ENCODE peak calls at places on chromosome 22, in nine cellular contexts. J is Panc1, M is sigmoid colon, A is spleen, W is GM12891, K is endothelial cell of umbilical vein, Z is breast epithelium, N is HepG2, E is GM12892. R is an unnamed sample.

GRCh38 chr22:24011735-24012068 is 598 bp downstream of the CABIN1 start:
- DNase-seq in J (no peak), M (no peak), A (no peak), W (no peak), K (no peak), Z (no peak), N (no peak), E (no peak), R (no peak)

GRCh38 chr22:22201185-22201924 is 43.2 kb upstream of the VPREB1 start:
- DNase-seq in J (no peak), M (peak), A (peak), W (peak), K (peak), Z (peak), N (peak), E (peak), R (no peak)

GRCh38 chr22:38700271-38700788 is 413 bp downstream of the JOSD1 start:
- DNase-seq in J (no peak), M (peak), A (peak), W (no peak), K (no peak), Z (peak), N (peak), E (no peak), R (peak)

GRCh38 chr22:30893434-30894370 is 74.9 kb downstream of the MORC2 start:
- DNase-seq in J (no peak), M (no peak), A (peak), W (no peak), K (no peak), Z (no peak), N (no peak), E (no peak), R (no peak)

GRCh38 chr22:39184586-39185577 is 32.4 kb upstream of the CBX7 start:
- DNase-seq in J (no peak), M (peak), A (peak), W (no peak), K (no peak), Z (peak), N (no peak), E (no peak), R (no peak)

GRCh38 chr22:28410050-28410816 is 269.4 kb downstream of the TTC28 start:
- DNase-seq in J (no peak), M (no peak), A (no peak), W (no peak), K (peak), Z (no peak), N (no peak), E (no peak), R (no peak)

GRCh38 chr22:24146190-24146616 is 35.1 kb upstream of the SUSD2 start:
- DNase-seq in J (no peak), M (peak), A (peak), W (peak), K (no peak), Z (no peak), N (peak), E (peak), R (peak)

GRCh38 chr22:17119481-17120202 is 1.5 kb downstream of the TMEM121B start:
- DNase-seq in J (no peak), M (no peak), A (peak), W (no peak), K (no peak), Z (no peak), N (no peak), E (no peak), R (no peak)

GRCh38 chr22:44550666-44551491 is 52.8 kb upstream of the RTL6 start:
- DNase-seq in J (peak), M (peak), A (no peak), W (no peak), K (peak), Z (no peak), N (no peak), E (no peak), R (peak)

GRCh38 chr22:27170491-27170890 is 513.1 kb downstream of the MIAT start:
- DNase-seq in J (no peak), M (peak), A (no peak), W (no peak), K (peak), Z (no peak), N (no peak), E (no peak), R (no peak)

GRCh38 chr22:30474683-30475424 is 3.0 kb upstream of the SEC14L3 start:
- DNase-seq in J (no peak), M (no peak), A (no peak), W (no peak), K (no peak), Z (no peak), N (no peak), E (no peak), R (no peak)

GRCh38 chr22:43197271-43197941 is 10.5 kb upstream of the TTLL12 start:
- DNase-seq in J (no peak), M (no peak), A (no peak), W (no peak), K (no peak), Z (no peak), N (no peak), E (no peak), R (no peak)

GRCh38 chr22:37340331-37341262 is 58.3 kb downstream of the CYTH4 start:
- DNase-seq in J (no peak), M (no peak), A (no peak), W (no peak), K (no peak), Z (no peak), N (no peak), E (no peak), R (no peak)

GRCh38 chr22:23281406-23282088 is 101.2 kb downstream of the BCR start:
- DNase-seq in J (peak), M (peak), A (peak), W (peak), K (peak), Z (peak), N (peak), E (peak), R (peak)

GRCh38 chr22:22362311-22362710 is 117.7 kb downstream of the VPREB1 start:
- DNase-seq in J (no peak), M (no peak), A (no peak), W (no peak), K (no peak), Z (no peak), N (no peak), E (no peak), R (no peak)

GRCh38 chr22:22210375-22210774 is 34.2 kb upstream of the VPREB1 start:
- DNase-seq in J (peak), M (no peak), A (no peak), W (no peak), K (peak), Z (no peak), N (no peak), E (no peak), R (no peak)

GRCh38 chr22:44206696-44207095 is 26.0 kb downstream of the PARVG start:
- DNase-seq in J (no peak), M (peak), A (no peak), W (no peak), K (no peak), Z (peak), N (no peak), E (no peak), R (no peak)

GRCh38 chr22:44665115-44665514 is 36.9 kb upstream of the PRR5 start:
- DNase-seq in J (no peak), M (peak), A (no peak), W (no peak), K (no peak), Z (no peak), N (no peak), E (no peak), R (peak)

GRCh38 chr22:22085702-22086500 is 103.3 kb upstream of the TOP3B start:
- DNase-seq in J (no peak), M (no peak), A (no peak), W (no peak), K (no peak), Z (no peak), N (no peak), E (no peak), R (no peak)

GRCh38 chr22:23144432-23144831 is 845 bp upstream of the RAB36 start:
- DNase-seq in J (no peak), M (no peak), A (peak), W (no peak), K (no peak), Z (no peak), N (no peak), E (no peak), R (no peak)

GRCh38 chr22:38089474-38089851 is 5.5 kb upstream of the SLC16A8 start:
- DNase-seq in J (no peak), M (no peak), A (no peak), W (no peak), K (no peak), Z (no peak), N (no peak), E (no peak), R (no peak)

GRCh38 chr22:17430298-17430900 is 61.1 kb downstream of the CECR2 start:
- DNase-seq in J (no peak), M (peak), A (no peak), W (no peak), K (no peak), Z (no peak), N (no peak), E (no peak), R (no peak)

GRCh38 chr22:40597541-40598453 is 38.7 kb downstream of the MRTFA start:
- DNase-seq in J (no peak), M (no peak), A (no peak), W (no peak), K (no peak), Z (no peak), N (no peak), E (no peak), R (no peak)

GRCh38 chr22:26835929-26836528 is 178.6 kb downstream of the MIAT start:
- DNase-seq in J (peak), M (no peak), A (no peak), W (peak), K (peak), Z (no peak), N (peak), E (peak), R (peak)

GRCh38 chr22:27318516-27318915 is 483.0 kb downstream of the MN1 start:
- DNase-seq in J (no peak), M (no peak), A (no peak), W (no peak), K (peak), Z (no peak), N (no peak), E (no peak), R (peak)

GRCh38 chr22:30857791-30858190 is 110.8 kb downstream of the MORC2 start:
- DNase-seq in J (no peak), M (no peak), A (no peak), W (no peak), K (no peak), Z (peak), N (no peak), E (no peak), R (no peak)

GRCh38 chr22:30868663-30869385 is 99.8 kb downstream of the MORC2 start:
- DNase-seq in J (no peak), M (peak), A (no peak), W (peak), K (peak), Z (peak), N (no peak), E (peak), R (no peak)

GRCh38 chr22:42431401-42432019 is 693 bp downstream of the NFAM1 start:
- DNase-seq in J (no peak), M (peak), A (no peak), W (no peak), K (no peak), Z (no peak), N (no peak), E (no peak), R (peak)

GRCh38 chr22:40679964-40680818 is 907 bp downstream of the MCHR1 start:
- DNase-seq in J (no peak), M (no peak), A (no peak), W (no peak), K (peak), Z (no peak), N (no peak), E (no peak), R (no peak)

GRCh38 chr22:28231423-28231822 is 312.4 kb upstream of the PITPNB start:
- DNase-seq in J (no peak), M (no peak), A (no peak), W (no peak), K (no peak), Z (no peak), N (peak), E (no peak), R (no peak)

GRCh38 chr22:17492247-17492646 is 71.1 kb upstream of the SLC25A18 start:
- DNase-seq in J (no peak), M (no peak), A (no peak), W (no peak), K (no peak), Z (no peak), N (no peak), E (no peak), R (no peak)

GRCh38 chr22:39815882-39816395 is 77.6 kb downstream of the ENTHD1 start:
- DNase-seq in J (no peak), M (no peak), A (no peak), W (no peak), K (no peak), Z (no peak), N (no peak), E (no peak), R (peak)

GRCh38 chr22:39315389-39315788 is 4.0 kb downstream of the RPL3 start:
- DNase-seq in J (no peak), M (no peak), A (no peak), W (no peak), K (peak), Z (no peak), N (no peak), E (no peak), R (no peak)

GRCh38 chr22:23289851-23290724 is 109.8 kb downstream of the BCR start:
- DNase-seq in J (peak), M (peak), A (no peak), W (peak), K (peak), Z (no peak), N (peak), E (peak), R (peak)

GRCh38 chr22:23269441-23270211 is 89.3 kb downstream of the BCR start:
- DNase-seq in J (no peak), M (no peak), A (peak), W (no peak), K (no peak), Z (no peak), N (no peak), E (peak), R (no peak)

GRCh38 chr22:38465673-38466490 is 2.0 kb upstream of the KDELR3 start:
- DNase-seq in J (no peak), M (no peak), A (peak), W (no peak), K (no peak), Z (no peak), N (no peak), E (no peak), R (no peak)

GRCh38 chr22:36828815-36829214 is 12.0 kb upstream of the PVALB start:
- DNase-seq in J (no peak), M (no peak), A (no peak), W (no peak), K (no peak), Z (no peak), N (no peak), E (no peak), R (no peak)

GRCh38 chr22:37628830-37629229 is 10.6 kb upstream of the SH3BP1 start:
- DNase-seq in J (no peak), M (no peak), A (no peak), W (no peak), K (no peak), Z (no peak), N (no peak), E (no peak), R (no peak)

GRCh38 chr22:35350539-35351503 is 30.1 kb upstream of the HMOX1 start:
- DNase-seq in J (peak), M (peak), A (peak), W (peak), K (peak), Z (peak), N (peak), E (peak), R (peak)

GRCh38 chr22:35353318-35353717 is 27.6 kb upstream of the HMOX1 start:
- DNase-seq in J (no peak), M (no peak), A (no peak), W (no peak), K (no peak), Z (no peak), N (no peak), E (no peak), R (no peak)

GRCh38 chr22:35349704-35350538 is 31.0 kb upstream of the HMOX1 start:
- DNase-seq in J (no peak), M (no peak), A (peak), W (no peak), K (no peak), Z (no peak), N (no peak), E (no peak), R (no peak)

GRCh38 chr22:35354068-35354467 is 26.8 kb upstream of the HMOX1 start:
- DNase-seq in J (no peak), M (no peak), A (no peak), W (no peak), K (no peak), Z (no peak), N (no peak), E (no peak), R (no peak)

DNA sequence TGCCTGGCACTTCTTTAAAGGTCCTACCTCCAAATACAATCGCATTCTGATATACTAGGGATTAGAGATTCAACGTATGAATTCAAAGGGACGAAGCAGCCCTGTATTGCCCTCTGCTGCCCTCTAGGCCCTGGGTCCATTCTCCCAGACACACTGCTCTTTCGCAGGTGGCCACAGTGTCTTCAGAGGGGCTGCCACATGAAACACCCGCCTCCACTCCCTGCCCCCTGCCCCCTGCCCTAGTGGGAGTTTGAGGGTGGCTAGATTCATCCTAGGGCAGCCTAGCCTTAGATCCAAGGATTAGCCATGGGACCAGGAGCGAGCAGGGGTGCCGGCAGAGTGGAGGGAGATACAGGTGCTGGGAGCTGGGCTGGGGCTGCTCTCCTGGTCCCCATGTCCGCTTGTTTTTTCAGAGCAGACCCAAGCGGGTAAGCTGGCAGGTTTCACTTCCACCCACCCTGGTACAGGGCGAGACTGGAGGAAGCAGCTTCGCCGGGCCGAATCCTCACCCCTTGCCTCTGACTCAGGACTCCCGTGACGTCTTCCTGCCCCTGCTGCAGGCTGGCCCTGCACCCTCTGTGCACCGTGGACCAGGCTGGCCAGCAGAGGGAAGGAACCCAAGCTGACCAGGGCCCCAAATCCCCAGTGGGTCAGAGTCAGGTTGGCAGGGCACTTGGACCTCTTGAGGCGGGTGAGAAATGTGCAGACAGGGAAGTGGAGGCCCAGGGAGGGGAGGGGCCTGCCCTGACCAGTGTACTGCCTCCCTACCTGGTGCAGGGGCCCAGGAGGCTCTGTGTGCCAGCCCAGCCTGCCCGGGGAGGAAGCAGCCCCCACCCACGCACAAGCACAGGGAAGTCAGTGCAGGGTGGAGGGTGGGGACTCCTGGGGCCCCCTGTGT is 28.4 kb upstream of the HMOX1 start:
- DNase-seq in J (peak), M (peak), A (peak), W (no peak), K (peak), Z (no peak), N (peak), E (no peak), R (peak)
- TF ChIP-seq POLR2AphosphoS5 in J (no peak), M (no peak), A (peak), W (no peak), K (no peak), Z (no peak), N (no peak), E (no peak), R (no peak)

GRCh38 chr22:49967333-49968241 is 7.0 kb downstream of the PIM3 start:
- DNase-seq in J (no peak), M (peak), A (peak), W (peak), K (no peak), Z (peak), N (peak), E (peak), R (peak)
- TF ChIP-seq POLR2AphosphoS5 in J (no peak), M (no peak), A (peak), W (no peak), K (no peak), Z (no peak), N (peak), E (no peak), R (no peak)

GRCh38 chr22:45707605-45708004 is 36.0 kb downstream of the ATXN10 start:
- DNase-seq in J (no peak), M (no peak), A (no peak), W (no peak), K (no peak), Z (no peak), N (no peak), E (no peak), R (no peak)

GRCh38 chr22:45709004-45709739 is 37.5 kb downstream of the ATXN10 start:
- DNase-seq in J (no peak), M (no peak), A (no peak), W (no peak), K (peak), Z (no peak), N (peak), E (no peak), R (no peak)

GRCh38 chr22:45710469-45710868 is 38.8 kb downstream of the ATXN10 start:
- DNase-seq in J (no peak), M (no peak), A (no peak), W (no peak), K (no peak), Z (no peak), N (no peak), E (no peak), R (no peak)

GRCh38 chr22:45708145-45708544 is 36.5 kb downstream of the ATXN10 start:
- DNase-seq in J (no peak), M (no peak), A (no peak), W (no peak), K (no peak), Z (no peak), N (no peak), E (no peak), R (no peak)

GRCh38 chr22:45709866-45710265 is 38.2 kb downstream of the ATXN10 start:
- DNase-seq in J (no peak), M (no peak), A (no peak), W (no peak), K (no peak), Z (no peak), N (no peak), E (no peak), R (no peak)
- TF ChIP-seq POLR2AphosphoS5 in J (no peak), M (no peak), A (no peak), W (no peak), K (no peak), Z (no peak), N (no peak), E (no peak), R (no peak)

GRCh38 chr22:25566812-25567211 is 2.3 kb downstream of the GRK3 start:
- DNase-seq in J (no peak), M (no peak), A (no peak), W (no peak), K (no peak), Z (no peak), N (no peak), E (no peak), R (peak)
- TF ChIP-seq POLR2AphosphoS5 in J (no peak), M (no peak), A (no peak), W (no peak), K (no peak), Z (no peak), N (no peak), E (no peak), R (no peak)

DNA sequence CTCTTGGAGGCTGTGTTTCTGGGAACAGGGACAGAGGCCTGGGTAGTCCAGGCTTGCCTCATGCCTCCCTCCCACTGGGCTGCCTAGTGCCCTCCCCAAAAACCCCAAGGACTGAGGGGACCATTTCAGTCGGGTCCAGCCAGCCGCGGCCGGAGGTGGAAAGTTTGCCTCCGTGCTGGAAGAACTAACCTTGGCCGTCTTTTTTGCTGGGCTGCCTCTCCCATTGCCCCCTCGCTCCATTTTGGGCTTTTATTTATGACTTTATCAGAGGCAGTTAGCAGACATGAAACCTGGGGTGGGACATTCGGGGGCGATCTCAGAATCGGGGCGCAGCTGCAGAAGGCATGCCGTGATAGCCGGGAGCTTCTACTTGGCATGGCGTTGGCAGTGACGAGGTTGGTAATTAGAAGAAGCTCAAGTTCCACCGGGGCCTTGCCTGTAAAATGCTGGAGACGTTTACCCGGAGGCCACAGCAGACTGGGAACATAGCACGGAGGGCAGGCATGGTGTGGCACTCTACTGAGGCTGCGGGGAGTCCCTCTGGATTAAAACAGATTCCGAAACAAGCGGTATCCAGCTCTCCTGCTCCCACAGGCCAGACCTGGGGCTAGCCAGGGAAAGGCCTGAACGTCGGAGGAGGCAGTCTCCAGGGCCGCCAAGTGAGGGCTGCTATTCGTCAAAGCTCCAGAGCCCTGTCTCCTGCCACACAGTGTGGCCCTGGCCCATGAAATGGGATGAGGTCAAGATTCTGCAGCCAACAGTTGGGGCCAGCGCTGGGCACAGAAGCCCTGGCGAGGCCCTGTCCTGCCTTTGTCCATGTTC is 76.4 kb upstream of the PPARA start:
- DNase-seq in J (no peak), M (peak), A (peak), W (no peak), K (peak), Z (peak), N (no peak), E (no peak), R (no peak)
- TF ChIP-seq POLR2AphosphoS5 in J (no peak), M (peak), A (peak), W (no peak), K (no peak), Z (peak), N (no peak), E (no peak), R (no peak)